ENCODE peak calls at places on chromosome 4, in ten cellular contexts. S is cardiac muscle cell; X is naive thymus-derived CD4-positive, alpha-beta T cell; T is testis; L is ovary; C is uterus; N is upper lobe of right lung; J is gastrocnemius medialis; H is breast epithelium; D is stomach. W is an unnamed sample. For H3K4me1, the result is how much of the 10 kb centered on the place peaks cover.

GRCh38 chr4:40349561-40350198 is 14.5 kb downstream of the CHRNA9 start:
- DNase-seq in S (peak), X (no peak), T (no peak), L (no peak), C (no peak), N (no peak), J (no peak), H (no peak), D (no peak), W (no peak)

GRCh38 chr4:184655889-184656869 is 6.6 kb downstream of the PRIMPOL start:
- DNase-seq in S (no peak), X (no peak), T (no peak), L (no peak), C (no peak), N (no peak), J (peak), H (no peak), D (no peak), W (no peak)

GRCh38 chr4:183240581-183241321 is 79.3 kb downstream of the CLDN22 start:
- DNase-seq in S (peak), X (no peak), T (no peak), L (no peak), C (no peak), N (no peak), J (no peak), H (no peak), D (no peak), W (no peak)

GRCh38 chr4:157221895-157222763 is 1.6 kb downstream of the GRIA2 start:
- DNase-seq in S (no peak), X (no peak), T (peak), L (no peak), C (peak), N (no peak), J (no peak), H (peak), D (no peak), W (no peak)

GRCh38 chr4:153502584-153502983 is 36.4 kb downstream of the TMEM131L start:
- DNase-seq in S (no peak), X (no peak), T (no peak), L (no peak), C (no peak), N (no peak), J (no peak), H (no peak), D (no peak), W (no peak)

GRCh38 chr4:113116414-113117345 is 67.2 kb downstream of the ANK2 start:
- DNase-seq in S (peak), X (no peak), T (no peak), L (no peak), C (peak), N (no peak), J (no peak), H (no peak), D (no peak), W (no peak)

GRCh38 chr4:153223418-153223792 is 19.2 kb downstream of the TRIM2 start:
- DNase-seq in S (peak), X (no peak), T (no peak), L (no peak), C (no peak), N (no peak), J (no peak), H (no peak), D (no peak), W (no peak)

GRCh38 chr4:95549246-95550138 is 719 bp upstream of the UNC5C start:
- DNase-seq in S (peak), X (no peak), T (peak), L (peak), C (peak), N (peak), J (no peak), H (no peak), D (peak), W (peak)

GRCh38 chr4:184284336-184284690 is 66.6 kb upstream of the ENPP6 start:
- DNase-seq in S (no peak), X (no peak), T (no peak), L (no peak), C (no peak), N (no peak), J (no peak), H (no peak), D (no peak), W (no peak)

GRCh38 chr4:36054750-36055467 is 189.4 kb downstream of the ARAP2 start:
- DNase-seq in S (no peak), X (no peak), T (no peak), L (no peak), C (no peak), N (no peak), J (no peak), H (no peak), D (no peak), W (no peak)

GRCh38 chr4:68141852-68142251 is 12.2 kb upstream of the TMPRSS11F start:
- DNase-seq in S (no peak), X (no peak), T (no peak), L (no peak), C (no peak), N (no peak), J (no peak), H (no peak), D (no peak), W (no peak)

GRCh38 chr4:26692014-26692726 is 108.3 kb downstream of the TBC1D19 start:
- DNase-seq in S (no peak), X (no peak), T (no peak), L (no peak), C (no peak), N (no peak), J (no peak), H (no peak), D (no peak), W (no peak)

GRCh38 chr4:175622887-175623286 is 189.2 kb downstream of the GPM6A start:
- DNase-seq in S (no peak), X (no peak), T (no peak), L (no peak), C (no peak), N (no peak), J (no peak), H (no peak), D (no peak), W (no peak)

GRCh38 chr4:2925931-2926860 is 37.0 kb downstream of the NOP14 start:
- DNase-seq in S (no peak), X (no peak), T (no peak), L (no peak), C (peak), N (peak), J (no peak), H (peak), D (peak), W (peak)

GRCh38 chr4:152454398-152455011 is 81.4 kb downstream of the FBXW7 start:
- DNase-seq in S (peak), X (no peak), T (no peak), L (no peak), C (no peak), N (no peak), J (no peak), H (no peak), D (no peak), W (no peak)

GRCh38 chr4:53197760-53198150 is 168.1 kb downstream of the SCFD2 start:
- DNase-seq in S (peak), X (no peak), T (no peak), L (no peak), C (no peak), N (no peak), J (no peak), H (no peak), D (no peak), W (no peak)

GRCh38 chr4:53193111-53193510 is 172.8 kb downstream of the SCFD2 start:
- DNase-seq in S (no peak), X (no peak), T (no peak), L (no peak), C (no peak), N (no peak), J (no peak), H (no peak), D (no peak), W (no peak)

GRCh38 chr4:53196872-53197759 is 168.7 kb downstream of the SCFD2 start:
- DNase-seq in S (peak), X (peak), T (no peak), L (no peak), C (no peak), N (no peak), J (no peak), H (no peak), D (no peak), W (no peak)

GRCh38 chr4:53194727-53195126 is 171.1 kb downstream of the SCFD2 start:
- DNase-seq in S (no peak), X (no peak), T (no peak), L (no peak), C (no peak), N (no peak), J (no peak), H (no peak), D (no peak), W (no peak)

GRCh38 chr4:53196195-53196641 is 169.6 kb downstream of the SCFD2 start:
- DNase-seq in S (peak), X (no peak), T (no peak), L (no peak), C (no peak), N (no peak), J (no peak), H (no peak), D (no peak), W (no peak)
- H3K4me3 ChIP-seq in S (no peak), X (no peak), T (no peak), L (no peak), C (no peak), N (no peak), J (no peak), H (no peak), D (no peak), W (no peak)

GRCh38 chr4:6990661-6991060 is 52.5 kb upstream of the TADA2B start:
- DNase-seq in S (no peak), X (no peak), T (peak), L (no peak), C (no peak), N (no peak), J (no peak), H (no peak), D (no peak), W (no peak)
- H3K4me1 ChIP-seq in S (under half), X (under half), T (under half), L (under half), C (under half), N (under half), J (half or more), H (under half), D (half or more), W (half or more)

DNA sequence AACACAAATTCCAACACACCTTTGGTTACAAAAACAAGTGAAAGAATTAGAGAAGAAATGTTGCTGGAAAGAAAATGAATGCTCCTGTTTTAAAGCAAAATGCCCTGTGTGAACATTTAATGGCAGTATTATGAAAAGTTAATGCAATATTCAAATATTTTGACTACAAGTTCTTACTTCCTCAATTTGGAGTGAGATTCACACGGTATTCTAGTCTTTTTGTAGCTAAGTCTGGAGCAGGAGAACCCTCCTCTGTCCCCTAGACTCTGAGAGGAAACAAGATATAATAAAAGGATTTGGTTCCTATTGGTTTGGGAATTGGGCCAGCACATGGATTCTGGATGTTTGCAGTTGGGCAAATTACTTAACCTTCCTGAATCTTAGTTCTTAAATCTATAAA is 12.7 kb downstream of the MAD2L1 start:
- DNase-seq in S (no peak), X (no peak), T (no peak), L (no peak), C (no peak), N (no peak), J (no peak), H (no peak), D (no peak), W (no peak)
- H3K27ac ChIP-seq in S (no peak), X (no peak), T (no peak), L (no peak), C (no peak), N (no peak), J (no peak), H (no peak), D (no peak), W (peak)

GRCh38 chr4:88062843-88063242 is 55.4 kb downstream of the PKD2 start:
- DNase-seq in S (no peak), X (no peak), T (no peak), L (no peak), C (no peak), N (no peak), J (no peak), H (no peak), D (no peak), W (no peak)

GRCh38 chr4:88063634-88064296 is 56.3 kb downstream of the PKD2 start:
- DNase-seq in S (no peak), X (no peak), T (no peak), L (no peak), C (no peak), N (no peak), J (no peak), H (no peak), D (no peak), W (no peak)

GRCh38 chr4:88064410-88064809 is 57.0 kb downstream of the PKD2 start:
- DNase-seq in S (no peak), X (no peak), T (no peak), L (no peak), C (no peak), N (no peak), J (no peak), H (no peak), D (no peak), W (no peak)

GRCh38 chr4:88060431-88060830 is 53.0 kb downstream of the PKD2 start:
- DNase-seq in S (peak), X (no peak), T (no peak), L (no peak), C (no peak), N (no peak), J (no peak), H (no peak), D (no peak), W (no peak)

DNA sequence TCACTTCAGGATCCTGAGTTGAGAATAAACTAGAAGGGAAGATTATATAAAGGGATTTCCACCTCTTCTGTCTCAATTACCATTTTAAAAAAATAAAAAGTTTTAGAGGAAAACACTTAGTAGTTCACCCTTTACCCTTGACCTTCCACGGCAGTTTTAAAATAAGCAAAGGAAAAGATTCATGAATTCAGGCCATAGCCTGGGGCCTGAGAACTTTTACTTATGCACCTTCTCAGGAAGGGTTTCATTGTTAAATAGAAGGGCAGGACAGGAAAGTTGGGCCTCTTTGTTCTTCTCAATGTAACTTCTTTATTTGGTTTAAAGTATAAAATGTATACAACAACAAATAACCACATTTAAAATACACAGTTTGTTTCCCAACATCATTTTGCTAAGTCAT is 54.9 kb downstream of the PKD2 start:
- DNase-seq in S (no peak), X (no peak), T (no peak), L (no peak), C (no peak), N (no peak), J (no peak), H (no peak), D (no peak), W (no peak)
- H3K4me3 ChIP-seq in S (no peak), X (no peak), T (no peak), L (no peak), C (no peak), N (no peak), J (no peak), H (no peak), D (no peak), W (no peak)

GRCh38 chr4:20284990-20285389 is 33.3 kb downstream of the SLIT2 start:
- DNase-seq in S (peak), X (no peak), T (no peak), L (no peak), C (no peak), N (no peak), J (no peak), H (no peak), D (no peak), W (no peak)
- H3K4me1 ChIP-seq in S (under half), X (under half), T (under half), L (under half), C (under half), N (under half), J (under half), H (under half), D (under half), W (under half)

GRCh38 chr4:102319594-102319993 is 25.7 kb downstream of the SLC39A8 start:
- DNase-seq in S (no peak), X (no peak), T (no peak), L (no peak), C (no peak), N (no peak), J (no peak), H (no peak), D (no peak), W (no peak)
- H3K27ac ChIP-seq in S (no peak), X (no peak), T (no peak), L (no peak), C (no peak), N (peak), J (no peak), H (peak), D (no peak), W (no peak)